ENCODE peak calls at places on chromosome 7, in four cellular contexts. S, B, A and H are unnamed samples.

GRCh38 chr7:87926581-87927461 is 7.2 kb upstream of the ADAM22 start:
- DNase-seq in S (no peak), B (no peak), A (no peak), H (no peak)

GRCh38 chr7:84354030-84354429 is 159.4 kb upstream of the SEMA3A start:
- DNase-seq in S (no peak), B (no peak), A (no peak), H (no peak)

GRCh38 chr7:20359397-20359963 is 28.8 kb downstream of the ITGB8 start:
- DNase-seq in S (no peak), B (no peak), A (no peak), H (no peak)

GRCh38 chr7:39130740-39131538 is 153.2 kb downstream of the POU6F2 start:
- DNase-seq in S (no peak), B (no peak), A (no peak), H (no peak)

GRCh38 chr7:82325416-82325815 is 118.2 kb downstream of the CACNA2D1 start:
- DNase-seq in S (no peak), B (no peak), A (no peak), H (no peak)

GRCh38 chr7:57205000-57205399 is 72.8 kb upstream of the ZNF479 start:
- DNase-seq in S (no peak), B (no peak), A (no peak), H (no peak)

GRCh38 chr7:105010538-105011523 is 3.2 kb upstream of the KMT2E start:
- DNase-seq in S (no peak), B (no peak), A (no peak), H (no peak)

GRCh38 chr7:157270060-157270444 is 66.8 kb upstream of the DNAJB6 start:
- DNase-seq in S (no peak), B (no peak), A (no peak), H (no peak)

GRCh38 chr7:2666588-2667250 is 21.3 kb upstream of the AMZ1 start:
- DNase-seq in S (no peak), B (peak), A (no peak), H (no peak)

GRCh38 chr7:28096713-28097112 is 83.9 kb downstream of the JAZF1 start:
- DNase-seq in S (peak), B (peak), A (peak), H (peak)

GRCh38 chr7:83976302-83976701 is 218.3 kb downstream of the SEMA3A start:
- DNase-seq in S (no peak), B (no peak), A (peak), H (no peak)